ENCODE peak calls at places on chromosomes 1 and 21, in five cellular contexts. One of them, this sample, is unnamed. For H3K9me3, the result is how much of the 10 kb centered on the place peaks cover.

GRCh38 chr21:36981049-36981391 is 14.6 kb upstream of the HLCS start:
- DNase-seq in IMR-90: no peak
- DNase-seq in breast epithelium: no peak
- DNase-seq in transverse colon: no peak
- DNase-seq in stomach: no peak
- DNase-seq in this sample: no peak

GRCh38 chr1:94236021-94236491 is 1.3 kb downstream of the ARHGAP29 start:
- DNase-seq in IMR-90: peak
- DNase-seq in breast epithelium: no peak
- DNase-seq in transverse colon: no peak
- DNase-seq in stomach: no peak
- DNase-seq in this sample: no peak

GRCh38 chr1:111733183-111733995 is 5.8 kb downstream of the INKA2 start:
- DNase-seq in IMR-90: peak
- DNase-seq in breast epithelium: no peak
- DNase-seq in transverse colon: peak
- DNase-seq in stomach: no peak
- DNase-seq in this sample: no peak

GRCh38 chr1:229884765-229885164 is 182.3 kb upstream of the GALNT2 start:
- DNase-seq in IMR-90: no peak
- DNase-seq in breast epithelium: no peak
- DNase-seq in transverse colon: no peak
- DNase-seq in stomach: peak
- DNase-seq in this sample: peak

GRCh38 chr1:160217466-160218165 is 12.4 kb downstream of the PEA15 start:
- DNase-seq in IMR-90: no peak
- DNase-seq in breast epithelium: no peak
- DNase-seq in transverse colon: peak
- DNase-seq in stomach: peak
- DNase-seq in this sample: no peak

GRCh38 chr1:231663211-231663792 is 36.7 kb downstream of the DISC1 start:
- DNase-seq in IMR-90: peak
- DNase-seq in breast epithelium: no peak
- DNase-seq in transverse colon: no peak
- DNase-seq in stomach: no peak
- DNase-seq in this sample: no peak

GRCh38 chr1:110336300-110337039 is 2.7 kb upstream of the RBM15 start:
- DNase-seq in IMR-90: no peak
- DNase-seq in breast epithelium: no peak
- DNase-seq in transverse colon: peak
- DNase-seq in stomach: no peak
- DNase-seq in this sample: no peak

GRCh38 chr21:36700961-36701911 is 2.3 kb downstream of the SIM2 start:
- DNase-seq in IMR-90: no peak
- DNase-seq in breast epithelium: no peak
- DNase-seq in transverse colon: no peak
- DNase-seq in stomach: no peak
- DNase-seq in this sample: no peak

GRCh38 chr21:41710823-41711160 is 56.1 kb downstream of the RIPK4 start:
- DNase-seq in IMR-90: no peak
- DNase-seq in breast epithelium: no peak
- DNase-seq in transverse colon: no peak
- DNase-seq in stomach: no peak
- DNase-seq in this sample: no peak

GRCh38 chr1:243325305-243325890 is 69.6 kb downstream of the SDCCAG8 start:
- DNase-seq in IMR-90: peak
- DNase-seq in breast epithelium: no peak
- DNase-seq in transverse colon: no peak
- DNase-seq in stomach: no peak
- DNase-seq in this sample: no peak

GRCh38 chr1:91617242-91617837 is 116.7 kb downstream of the CDC7 start:
- DNase-seq in IMR-90: no peak
- DNase-seq in breast epithelium: peak
- DNase-seq in transverse colon: peak
- DNase-seq in stomach: no peak
- DNase-seq in this sample: peak

GRCh38 chr21:9763306-9763705 is 758.1 kb upstream of the TPTE start:
- DNase-seq in IMR-90: no peak
- DNase-seq in breast epithelium: no peak
- DNase-seq in transverse colon: no peak
- DNase-seq in stomach: no peak
- DNase-seq in this sample: no peak

GRCh38 chr21:9772348-9772672 is 749.1 kb upstream of the TPTE start:
- DNase-seq in IMR-90: no peak
- DNase-seq in breast epithelium: no peak
- DNase-seq in transverse colon: no peak
- DNase-seq in stomach: no peak
- DNase-seq in this sample: no peak

GRCh38 chr21:9763807-9764206 is 757.6 kb upstream of the TPTE start:
- DNase-seq in IMR-90: no peak
- DNase-seq in breast epithelium: no peak
- DNase-seq in transverse colon: no peak
- DNase-seq in stomach: no peak
- DNase-seq in this sample: no peak

DNA sequence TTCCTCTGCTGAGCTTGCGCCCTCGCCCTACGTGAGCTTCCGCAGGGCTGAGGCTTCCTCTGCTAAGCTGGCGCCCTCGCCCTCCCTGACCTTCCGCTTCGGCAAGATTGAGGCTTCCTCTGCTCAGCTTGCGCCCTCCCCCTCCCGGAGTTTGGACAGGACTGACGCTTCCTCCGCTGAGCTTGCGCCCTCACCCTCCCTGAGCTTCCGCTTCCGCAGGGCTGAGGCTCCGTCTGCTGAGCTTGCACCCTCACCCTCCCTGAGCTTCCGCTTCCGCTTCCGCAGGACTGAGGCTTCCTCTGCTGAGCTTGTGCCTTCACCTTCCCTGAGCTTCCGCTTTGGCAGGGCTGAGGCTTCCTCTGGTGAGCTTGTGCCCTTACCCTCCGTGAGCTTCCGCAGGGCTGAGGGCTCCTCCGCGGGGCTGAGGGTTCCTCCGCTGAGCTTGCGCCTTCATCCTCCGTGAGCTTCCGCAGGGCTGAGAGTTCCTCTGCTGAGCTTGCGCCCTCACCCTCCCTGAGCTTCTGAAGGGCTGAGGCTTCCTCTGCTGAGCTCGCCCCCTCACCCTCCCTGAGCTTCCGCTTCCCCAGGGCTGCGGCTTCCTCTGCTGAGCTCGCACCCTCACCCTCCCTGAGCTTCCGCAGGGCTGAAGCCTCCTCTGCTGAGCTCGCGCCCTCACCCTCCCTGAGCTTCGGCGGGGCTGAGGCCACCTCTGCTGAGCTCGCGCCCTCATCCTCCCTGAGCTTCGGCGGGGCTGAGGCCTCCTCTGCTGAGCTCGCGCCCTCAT is 753.6 kb upstream of the TPTE start:
- DNase-seq in IMR-90: no peak
- DNase-seq in breast epithelium: no peak
- DNase-seq in transverse colon: no peak
- DNase-seq in stomach: no peak
- DNase-seq in this sample: no peak
- H3K9me3 ChIP-seq in IMR-90: half or more
- H3K9me3 ChIP-seq in breast epithelium: under half
- H3K9me3 ChIP-seq in transverse colon: under half
- H3K9me3 ChIP-seq in stomach: half or more
- H3K9me3 ChIP-seq in this sample: under half

GRCh38 chr1:150796374-150796773 is 11.7 kb downstream of the CTSK start:
- DNase-seq in IMR-90: no peak
- DNase-seq in breast epithelium: no peak
- DNase-seq in transverse colon: no peak
- DNase-seq in stomach: no peak
- DNase-seq in this sample: no peak

GRCh38 chr1:150798509-150798908 is 9.6 kb downstream of the CTSK start:
- DNase-seq in IMR-90: peak
- DNase-seq in breast epithelium: no peak
- DNase-seq in transverse colon: no peak
- DNase-seq in stomach: no peak
- DNase-seq in this sample: no peak

GRCh38 chr1:150791587-150791986 is 16.5 kb downstream of the CTSK start:
- DNase-seq in IMR-90: no peak
- DNase-seq in breast epithelium: no peak
- DNase-seq in transverse colon: no peak
- DNase-seq in stomach: no peak
- DNase-seq in this sample: no peak

GRCh38 chr1:150789396-150789795 is 18.7 kb downstream of the CTSK start:
- DNase-seq in IMR-90: no peak
- DNase-seq in breast epithelium: no peak
- DNase-seq in transverse colon: no peak
- DNase-seq in stomach: no peak
- DNase-seq in this sample: peak

GRCh38 chr1:150793231-150793630 is 14.8 kb downstream of the CTSK start:
- DNase-seq in IMR-90: no peak
- DNase-seq in breast epithelium: no peak
- DNase-seq in transverse colon: no peak
- DNase-seq in stomach: no peak
- DNase-seq in this sample: no peak
- H3K27ac ChIP-seq in IMR-90: no peak
- H3K27ac ChIP-seq in breast epithelium: no peak
- H3K27ac ChIP-seq in transverse colon: no peak
- H3K27ac ChIP-seq in stomach: no peak
- H3K27ac ChIP-seq in this sample: no peak

DNA sequence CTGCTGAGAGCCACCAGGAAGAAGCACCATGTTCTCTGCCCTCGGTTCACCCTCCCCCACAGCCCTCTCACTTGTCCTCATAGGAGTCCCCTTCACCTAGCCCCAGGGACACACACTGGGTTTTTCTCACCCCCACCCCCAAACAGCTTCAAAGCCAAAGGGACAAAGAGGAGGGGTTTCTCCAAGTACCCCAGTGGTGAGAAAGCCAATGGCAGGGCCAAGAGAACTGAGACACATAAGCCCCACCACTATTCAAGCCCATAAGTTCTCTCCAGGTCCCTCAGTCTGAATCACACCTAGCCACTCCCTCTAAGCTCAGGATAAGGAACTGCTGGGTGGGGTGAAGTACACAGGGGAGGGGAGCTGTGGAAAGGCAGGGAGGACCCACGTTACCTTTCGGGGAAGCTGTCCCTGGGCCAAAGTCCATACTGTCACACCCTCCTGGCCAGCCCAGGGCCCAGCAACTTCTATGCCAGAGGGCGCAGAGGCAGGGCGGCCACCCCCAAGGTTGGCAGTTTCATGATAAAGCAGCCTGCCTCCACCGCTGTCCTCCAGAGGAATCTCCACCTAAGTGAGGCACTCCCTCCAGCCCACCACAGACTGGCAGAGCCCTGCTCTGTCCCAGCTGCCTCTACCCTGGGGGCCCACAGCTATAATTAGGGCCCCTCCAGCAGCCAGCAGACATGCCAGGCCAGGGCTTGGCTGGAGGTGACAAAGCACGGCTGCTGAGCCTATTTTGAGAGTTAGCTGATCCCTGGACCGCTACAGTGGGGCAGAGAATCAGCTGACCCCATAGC is 39.0 kb upstream of the PPP1R15B start:
- DNase-seq in IMR-90: no peak
- DNase-seq in breast epithelium: no peak
- DNase-seq in transverse colon: peak
- DNase-seq in stomach: peak
- DNase-seq in this sample: peak
- TF ChIP-seq POLR2A in IMR-90: no peak
- TF ChIP-seq POLR2A in breast epithelium: no peak
- TF ChIP-seq POLR2A in transverse colon: peak
- TF ChIP-seq POLR2A in stomach: no peak
- TF ChIP-seq POLR2A in this sample: no peak

DNA sequence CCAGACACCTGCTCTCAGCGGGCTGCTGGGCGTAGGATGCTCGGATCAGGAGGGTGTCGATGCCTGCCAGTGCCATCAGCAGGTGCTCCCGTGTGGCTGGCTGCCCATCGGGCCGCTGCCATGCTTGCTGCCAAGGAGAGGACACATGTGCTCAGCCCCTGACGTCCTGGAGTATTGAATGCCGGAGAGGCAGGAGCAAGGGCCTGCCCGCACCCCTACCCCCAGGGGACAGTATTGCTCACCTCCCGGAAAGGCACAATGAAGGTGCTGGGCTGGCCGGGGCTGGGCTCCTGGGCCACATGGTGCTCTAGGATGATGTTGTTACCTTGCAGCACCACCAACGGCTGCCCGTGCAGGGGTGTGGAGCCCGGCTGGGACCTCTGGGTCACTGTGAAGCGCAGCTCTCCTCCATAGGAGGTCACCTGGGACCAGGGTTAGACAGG is 61.5 kb downstream of the HSPG2 start:
- DNase-seq in IMR-90: no peak
- DNase-seq in breast epithelium: no peak
- DNase-seq in transverse colon: no peak
- DNase-seq in stomach: no peak
- DNase-seq in this sample: no peak
- H3K9me3 ChIP-seq in IMR-90: under half
- H3K9me3 ChIP-seq in breast epithelium: under half
- H3K9me3 ChIP-seq in transverse colon: under half
- H3K9me3 ChIP-seq in stomach: under half
- H3K9me3 ChIP-seq in this sample: under half

GRCh38 chr1:170562644-170563338 is 30.8 kb downstream of the GORAB start:
- DNase-seq in IMR-90: peak
- DNase-seq in breast epithelium: peak
- DNase-seq in transverse colon: no peak
- DNase-seq in stomach: no peak
- DNase-seq in this sample: peak
- H3K27ac ChIP-seq in IMR-90: peak
- H3K27ac ChIP-seq in breast epithelium: peak
- H3K27ac ChIP-seq in transverse colon: no peak
- H3K27ac ChIP-seq in stomach: peak
- H3K27ac ChIP-seq in this sample: no peak

GRCh38 chr1:228496084-228496483 is 8.9 kb downstream of the RNF187 start:
- DNase-seq in IMR-90: no peak
- DNase-seq in breast epithelium: no peak
- DNase-seq in transverse colon: no peak
- DNase-seq in stomach: no peak
- DNase-seq in this sample: no peak

GRCh38 chr1:228494970-228495853 is 8.0 kb downstream of the RNF187 start:
- DNase-seq in IMR-90: no peak
- DNase-seq in breast epithelium: no peak
- DNase-seq in transverse colon: no peak
- DNase-seq in stomach: no peak
- DNase-seq in this sample: no peak

GRCh38 chr1:228497817-228498216 is 10.6 kb downstream of the RNF187 start:
- DNase-seq in IMR-90: no peak
- DNase-seq in breast epithelium: no peak
- DNase-seq in transverse colon: no peak
- DNase-seq in stomach: no peak
- DNase-seq in this sample: no peak

GRCh38 chr1:228496494-228496893 is 9.3 kb downstream of the RNF187 start:
- DNase-seq in IMR-90: no peak
- DNase-seq in breast epithelium: no peak
- DNase-seq in transverse colon: no peak
- DNase-seq in stomach: no peak
- DNase-seq in this sample: no peak

GRCh38 chr1:228497206-228497605 is 10.0 kb downstream of the RNF187 start:
- DNase-seq in IMR-90: no peak
- DNase-seq in breast epithelium: no peak
- DNase-seq in transverse colon: no peak
- DNase-seq in stomach: no peak
- DNase-seq in this sample: no peak
- TF ChIP-seq POLR2A in IMR-90: no peak
- TF ChIP-seq POLR2A in breast epithelium: no peak
- TF ChIP-seq POLR2A in transverse colon: no peak
- TF ChIP-seq POLR2A in stomach: no peak
- TF ChIP-seq POLR2A in this sample: no peak

This sample was measured in body of pancreas.